ENCODE peak calls at places on chromosomes 11 and 22, in six cellular contexts. P, M, N, O, Q and K are unnamed samples.

GRCh38 chr11:34680918-34681554 is 60.1 kb downstream of the EHF start:
- DNase-seq in Q (no peak), N (no peak), O (peak), P (no peak), M (no peak), K (no peak)

GRCh38 chr22:19707347-19708322 is 6.7 kb upstream of the SEPTIN5 start:
- DNase-seq in N (no peak), Q (peak), P (no peak), O (no peak), M (no peak), K (peak)

GRCh38 chr11:77468527-77468926 is 5.4 kb downstream of the PAK1 start:
- DNase-seq in P (no peak), N (no peak), Q (no peak), O (no peak), M (no peak), K (no peak)

GRCh38 chr11:95121687-95122086 is 32.0 kb downstream of the ENDOD1 start:
- DNase-seq in Q (no peak), N (no peak), M (no peak), P (no peak), O (no peak), K (no peak)

GRCh38 chr22:36873614-36874308 is 13.0 kb downstream of the NCF4 start:
- DNase-seq in Q (peak), O (peak), M (no peak), N (peak), P (no peak), K (peak)

GRCh38 chr11:85889676-85890579 is 34.7 kb downstream of the CCDC83 start:
- DNase-seq in P (no peak), N (no peak), Q (no peak), M (no peak), O (peak), K (peak)

GRCh38 chr11:103987631-103988594 is 48.5 kb upstream of the DDI1 start:
- DNase-seq in M (no peak), N (no peak), O (no peak), Q (no peak), P (no peak), K (no peak)

GRCh38 chr11:46240371-46240770 is 37.1 kb upstream of the CREB3L1 start:
- DNase-seq in O (no peak), M (no peak), Q (no peak), P (no peak), N (no peak), K (peak)

GRCh38 chr11:107018902-107019493 is 722 bp upstream of the GUCY1A2 start:
- DNase-seq in N (peak), M (peak), O (peak), P (no peak), Q (peak), K (peak)

GRCh38 chr22:26860233-26860765 is 202.9 kb downstream of the MIAT start:
- DNase-seq in P (no peak), M (no peak), Q (no peak), N (no peak), O (no peak), K (no peak)

GRCh38 chr11:20155683-20156279 is 4.5 kb downstream of the DBX1 start:
- DNase-seq in M (no peak), N (no peak), Q (no peak), O (no peak), P (no peak), K (peak)

GRCh38 chr11:7595016-7595869 is 78.1 kb downstream of the CYB5R2 start:
- DNase-seq in P (no peak), N (no peak), M (no peak), Q (no peak), O (peak), K (no peak)

GRCh38 chr11:73288873-73289707 is 17.0 kb downstream of the P2RY6 start:
- DNase-seq in O (peak), Q (peak), N (peak), P (peak), M (peak), K (peak)

GRCh38 chr22:35212020-35212419 is 45.3 kb upstream of the HMGXB4 start:
- DNase-seq in N (no peak), Q (no peak), P (no peak), M (peak), O (no peak), K (no peak)

GRCh38 chr11:12219732-12220131 is 109.3 kb downstream of the MICAL2 start:
- DNase-seq in N (no peak), M (no peak), P (no peak), O (no peak), Q (no peak), K (peak)

GRCh38 chr11:32043737-32044515 is 46.9 kb upstream of the RCN1 start:
- DNase-seq in N (no peak), M (no peak), Q (no peak), P (no peak), O (no peak), K (peak)

GRCh38 chr11:43992834-43993637 is 50.6 kb downstream of the C11orf96 start:
- DNase-seq in M (peak), O (no peak), Q (no peak), P (no peak), N (no peak), K (peak)

GRCh38 chr11:13210424-13210823 is 67.2 kb upstream of the BMAL1 start:
- DNase-seq in Q (no peak), P (no peak), O (peak), M (peak), N (peak), K (no peak)

GRCh38 chr22:24801906-24802504 is 4.0 kb upstream of the SGSM1 start:
- DNase-seq in O (no peak), Q (no peak), M (no peak), N (no peak), P (no peak), K (no peak)

GRCh38 chr22:27638329-27639179 is 163.0 kb downstream of the MN1 start:
- DNase-seq in N (no peak), P (no peak), M (no peak), O (no peak), Q (no peak), K (no peak)

GRCh38 chr11:44427432-44427831 is 117.5 kb upstream of the ALX4 start:
- DNase-seq in M (no peak), P (no peak), O (no peak), N (no peak), Q (no peak), K (no peak)

GRCh38 chr11:91243630-91244029 is 981.0 kb upstream of the FAT3 start:
- DNase-seq in M (no peak), Q (no peak), P (no peak), N (no peak), O (no peak), K (no peak)

GRCh38 chr22:27900153-27900552 is 18.9 kb downstream of the PITPNB start:
- DNase-seq in O (no peak), M (no peak), Q (no peak), N (no peak), P (no peak), K (no peak)

GRCh38 chr22:30249049-30250038 is 2.8 kb upstream of the LIF start:
- DNase-seq in Q (no peak), P (no peak), O (no peak), N (no peak), M (peak), K (peak)

GRCh38 chr11:8757047-8757446 is 74.5 kb downstream of the RPL27A start:
- DNase-seq in O (peak), N (no peak), M (no peak), P (no peak), Q (no peak), K (no peak)